ENCODE peak calls at places on chromosomes 4 and X, in nine cellular contexts. M is bronchial epithelial cell; H is lower lobe of right lung; Y is endothelial cell of umbilical vein; E is PC-3; Q is tibial artery; T is CD8-positive, alpha-beta T cell; J is left ventricle myocardium inferior; F is H7. W is an unnamed sample. For H3K27me3, the result is how much of the 10 kb centered on the place peaks cover.

GRCh38 chr4:138406881-138407280 is 164.7 kb upstream of the SLC7A11 start:
- DNase-seq in Y (no peak), F (no peak), Q (no peak), M (peak), T (no peak), J (no peak), H (no peak), E (no peak), W (no peak)

GRCh38 chr4:113738251-113738650 is 23.3 kb downstream of the CAMK2D start:
- DNase-seq in E (peak), Y (no peak), M (no peak), F (no peak), T (no peak), J (no peak), H (no peak), Q (no peak), W (no peak)

GRCh38 chrX:112819813-112820212 is 20.8 kb downstream of the AMOT start:
- DNase-seq in Y (no peak), J (no peak), T (no peak), H (no peak), Q (no peak), E (no peak), M (no peak), F (no peak), W (no peak)

GRCh38 chr4:148053298-148054003 is 321.6 kb downstream of the ARHGAP10 start:
- DNase-seq in Q (no peak), M (no peak), H (no peak), E (peak), T (no peak), F (no peak), Y (no peak), J (peak), W (no peak)

GRCh38 chrX:48957477-48957826 is at the start of gene OTUD5:
- DNase-seq in Y (no peak), F (peak), J (peak), T (peak), H (peak), M (no peak), E (no peak), Q (peak), W (no peak)

GRCh38 chrX:85024562-85024961 is 20.9 kb downstream of the APOOL start:
- DNase-seq in H (no peak), E (no peak), T (no peak), F (no peak), Y (no peak), J (no peak), Q (no peak), M (no peak), W (no peak)

GRCh38 chr4:155614111-155614762 is 52.4 kb upstream of the GUCY1A1 start:
- DNase-seq in M (peak), Q (no peak), J (no peak), F (no peak), Y (no peak), E (no peak), T (no peak), H (no peak), W (no peak)

GRCh38 chr4:158835456-158836369 is 66.9 kb downstream of the FNIP2 start:
- DNase-seq in T (no peak), J (no peak), Y (no peak), H (no peak), E (no peak), M (no peak), F (no peak), Q (no peak), W (no peak)

GRCh38 chr4:79528241-79528706 is 120.2 kb upstream of the GK2 start:
- DNase-seq in T (no peak), M (peak), J (no peak), H (no peak), E (peak), F (no peak), Q (no peak), Y (no peak), W (no peak)

GRCh38 chr4:93495346-93495745 is 333.2 kb upstream of the ATOH1 start:
- DNase-seq in J (no peak), Q (no peak), E (no peak), M (peak), T (no peak), Y (no peak), F (no peak), H (no peak), W (no peak)

GRCh38 chr4:151641167-151641566 is 119.6 kb downstream of the GATB start:
- DNase-seq in F (no peak), Q (no peak), M (peak), J (no peak), Y (no peak), H (no peak), E (peak), T (no peak), W (no peak)

GRCh38 chrX:155065035-155065734 is 5.8 kb downstream of the CMC4 start:
- DNase-seq in H (no peak), F (no peak), T (no peak), Q (no peak), J (no peak), E (peak), M (peak), Y (no peak), W (no peak)

GRCh38 chr4:188032170-188032569 is 36.6 kb downstream of the ZFP42 start:
- DNase-seq in Q (no peak), M (no peak), T (no peak), H (no peak), E (no peak), J (no peak), F (peak), Y (no peak), W (peak)

GRCh38 chr4:40196724-40197281 is at the start of gene RHOH:
- DNase-seq in F (no peak), H (no peak), T (peak), Q (no peak), J (no peak), E (no peak), M (no peak), Y (no peak), W (no peak)

GRCh38 chrX:108396188-108396885 is 41.9 kb downstream of the COL4A6 start:
- DNase-seq in Y (peak), T (no peak), M (peak), F (peak), J (no peak), Q (no peak), H (no peak), E (peak), W (peak)

GRCh38 chrX:42495139-42495538 is 282.8 kb downstream of the PPP1R2C start:
- DNase-seq in M (no peak), H (peak), T (no peak), E (no peak), Q (no peak), Y (no peak), F (no peak), J (no peak), W (no peak)

GRCh38 chr4:52095374-52095773 is 44.3 kb downstream of the SPATA18 start:
- DNase-seq in M (no peak), Y (no peak), T (no peak), F (no peak), J (no peak), H (no peak), E (no peak), Q (no peak), W (no peak)

GRCh38 chr4:24488399-24489164 is 95.8 kb downstream of the DHX15 start:
- DNase-seq in E (peak), F (peak), T (peak), H (peak), Y (peak), Q (peak), J (peak), M (peak), W (no peak)

GRCh38 chr4:87853108-87853507 is 20.3 kb downstream of the MEPE start:
- DNase-seq in M (peak), T (no peak), F (peak), Q (no peak), E (peak), H (no peak), Y (peak), J (no peak), W (peak)

GRCh38 chr4:169582706-169583105 is 29.7 kb downstream of the NEK1 start:
- DNase-seq in F (no peak), E (no peak), H (no peak), Y (no peak), M (no peak), J (no peak), T (no peak), Q (no peak), W (no peak)

GRCh38 chr4:7787681-7788141 is 151.9 kb downstream of the AFAP1 start:
- DNase-seq in J (no peak), H (peak), T (no peak), F (no peak), E (no peak), Q (peak), Y (no peak), M (no peak), W (no peak)

GRCh38 chr4:180798016-180798574 is 1445.1 kb upstream of the TENM3 start:
- DNase-seq in T (no peak), M (no peak), J (no peak), Q (no peak), H (no peak), F (no peak), E (no peak), Y (no peak), W (no peak)

GRCh38 chr4:168945291-168945690 is 64.8 kb downstream of the CBR4 start:
- DNase-seq in F (no peak), E (no peak), Q (no peak), H (no peak), T (no peak), J (no peak), Y (no peak), M (no peak), W (no peak)

GRCh38 chrX:101595739-101596419 is 21.9 kb downstream of the ARMCX6 start:
- DNase-seq in E (peak), H (no peak), F (peak), M (peak), Q (no peak), J (no peak), T (no peak), Y (peak), W (peak)

DNA sequence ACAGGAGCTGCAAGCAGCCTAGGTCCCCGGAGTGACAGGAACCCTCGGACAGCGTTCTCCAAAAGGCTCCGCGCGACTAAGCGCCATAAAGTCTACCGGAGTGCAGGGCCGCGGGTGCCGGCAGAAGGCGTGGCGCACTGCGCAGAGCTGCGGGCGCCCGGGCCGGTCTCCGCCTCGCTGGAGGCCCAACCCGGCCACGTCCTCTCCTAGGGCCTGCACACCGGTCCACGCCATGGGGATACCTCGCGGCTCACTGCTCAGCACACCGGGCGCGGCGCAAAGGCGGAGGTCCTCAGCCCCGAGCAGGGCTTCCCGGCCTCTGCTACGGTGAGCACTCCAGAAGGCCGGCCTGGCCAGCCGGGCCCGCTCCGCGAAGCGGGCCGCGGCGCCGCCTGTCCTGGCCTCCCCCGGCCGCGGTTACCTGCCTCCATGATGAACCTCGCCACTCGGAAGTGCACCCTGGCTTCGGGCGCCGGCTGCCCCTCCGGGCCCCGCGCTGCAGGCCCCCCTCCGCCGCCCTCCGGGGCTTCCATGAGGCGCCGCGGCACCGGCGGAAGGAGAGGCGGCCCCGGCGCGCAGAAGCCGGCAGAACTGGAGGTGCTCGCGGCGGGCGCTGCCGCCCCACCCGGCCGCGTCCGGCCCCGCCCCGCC is at the start of gene CCNQ:
- DNase-seq in M (no peak), E (peak), T (no peak), J (no peak), Y (peak), Q (no peak), F (peak), H (peak), W (no peak)
- H3K27me3 ChIP-seq in M (under half), E (under half), T (under half), J (under half), Y (under half), Q (under half), F (under half), H (under half), W (under half)

GRCh38 chr4:118264096-118264495 is 88.7 kb downstream of the PRSS12 start:
- DNase-seq in F (no peak), T (no peak), M (no peak), Q (no peak), E (no peak), J (no peak), Y (no peak), H (no peak), W (no peak)
- H3K27me3 ChIP-seq in F (under half), T (under half), M (under half), Q (under half), E (under half), J (half or more), Y (under half), H (under half), W (under half)

GRCh38 chr4:183343730-183344129 is 21.5 kb upstream of the CLDN24 start:
- DNase-seq in J (no peak), T (no peak), Q (no peak), Y (no peak), H (no peak), M (no peak), E (no peak), F (no peak), W (no peak)
- H3K27me3 ChIP-seq in J (under half), T (under half), Q (under half), Y (under half), H (under half), M (under half), E (under half), F (under half), W (under half)

DNA sequence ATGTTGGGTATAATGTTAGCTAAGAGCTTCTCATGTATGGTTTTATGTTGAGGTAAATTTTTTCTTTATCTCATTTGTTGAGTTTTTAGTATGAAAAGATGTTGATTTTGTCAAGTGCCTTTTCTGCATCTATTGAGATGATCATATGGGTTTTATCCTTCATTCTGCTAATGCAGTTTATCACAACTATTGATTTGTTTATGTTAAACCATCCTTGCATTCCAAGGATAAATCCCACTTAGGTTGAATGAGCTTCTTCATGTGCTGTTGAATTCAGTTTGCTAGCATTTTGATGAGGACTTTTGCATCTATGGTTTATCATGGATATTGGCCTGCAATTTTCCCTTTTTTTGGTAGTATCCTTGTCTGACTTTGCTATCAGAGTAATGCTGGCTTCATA is 93.3 kb downstream of the SYTL5 start:
- DNase-seq in J (no peak), F (no peak), T (no peak), E (no peak), Q (no peak), H (no peak), M (no peak), Y (no peak), W (no peak)
- H3K27me3 ChIP-seq in J (under half), F (under half), T (under half), E (under half), Q (under half), H (under half), M (under half), Y (under half), W (under half)

GRCh38 chrX:11431833-11432232 is 138.6 kb downstream of the AMELX start:
- DNase-seq in J (no peak), Y (no peak), H (no peak), E (no peak), Q (no peak), M (no peak), T (no peak), F (no peak), W (no peak)

GRCh38 chrX:11430266-11430665 is 137.1 kb downstream of the AMELX start:
- DNase-seq in T (no peak), E (no peak), H (no peak), Y (no peak), F (no peak), J (no peak), Q (no peak), M (peak), W (no peak)

GRCh38 chrX:11427082-11428033 is 134.1 kb downstream of the AMELX start:
- DNase-seq in Y (peak), E (peak), J (peak), M (no peak), Q (peak), T (no peak), H (peak), F (peak), W (no peak)

GRCh38 chrX:11426712-11427081 is 133.5 kb downstream of the AMELX start:
- DNase-seq in H (no peak), Y (no peak), E (no peak), J (no peak), Q (no peak), F (no peak), T (no peak), M (no peak), W (no peak)

DNA sequence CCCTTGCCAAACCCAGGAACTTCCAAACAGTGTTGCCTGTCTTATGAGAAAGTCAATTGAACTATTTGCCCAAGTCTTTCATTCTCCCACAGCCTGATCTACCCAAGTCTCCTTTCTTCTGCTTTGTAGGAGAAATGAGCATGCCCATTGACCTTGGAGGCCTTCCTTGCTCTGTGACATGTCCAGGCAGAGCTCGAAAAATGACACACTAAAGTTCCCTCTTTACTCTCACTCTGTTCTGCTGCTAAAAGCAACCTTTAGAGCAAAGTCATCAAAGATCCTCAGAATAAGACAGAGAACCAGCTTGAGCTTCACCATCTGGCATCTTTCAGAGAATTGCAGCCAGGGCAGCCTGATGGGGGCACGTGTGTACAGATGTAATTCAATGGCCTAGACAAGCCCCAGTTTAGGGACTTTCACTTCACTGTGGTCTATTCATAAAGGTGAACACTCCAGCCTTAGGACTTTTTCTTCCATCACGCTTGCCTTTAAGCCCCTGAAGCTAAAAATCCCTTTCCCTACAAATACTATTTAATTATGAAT is 136.4 kb downstream of the AMELX start:
- DNase-seq in T (no peak), M (peak), F (no peak), J (no peak), H (no peak), Q (no peak), E (no peak), Y (no peak), W (no peak)
- H3K27me3 ChIP-seq in T (under half), M (under half), F (under half), J (under half), H (under half), Q (under half), E (under half), Y (under half), W (under half)

DNA sequence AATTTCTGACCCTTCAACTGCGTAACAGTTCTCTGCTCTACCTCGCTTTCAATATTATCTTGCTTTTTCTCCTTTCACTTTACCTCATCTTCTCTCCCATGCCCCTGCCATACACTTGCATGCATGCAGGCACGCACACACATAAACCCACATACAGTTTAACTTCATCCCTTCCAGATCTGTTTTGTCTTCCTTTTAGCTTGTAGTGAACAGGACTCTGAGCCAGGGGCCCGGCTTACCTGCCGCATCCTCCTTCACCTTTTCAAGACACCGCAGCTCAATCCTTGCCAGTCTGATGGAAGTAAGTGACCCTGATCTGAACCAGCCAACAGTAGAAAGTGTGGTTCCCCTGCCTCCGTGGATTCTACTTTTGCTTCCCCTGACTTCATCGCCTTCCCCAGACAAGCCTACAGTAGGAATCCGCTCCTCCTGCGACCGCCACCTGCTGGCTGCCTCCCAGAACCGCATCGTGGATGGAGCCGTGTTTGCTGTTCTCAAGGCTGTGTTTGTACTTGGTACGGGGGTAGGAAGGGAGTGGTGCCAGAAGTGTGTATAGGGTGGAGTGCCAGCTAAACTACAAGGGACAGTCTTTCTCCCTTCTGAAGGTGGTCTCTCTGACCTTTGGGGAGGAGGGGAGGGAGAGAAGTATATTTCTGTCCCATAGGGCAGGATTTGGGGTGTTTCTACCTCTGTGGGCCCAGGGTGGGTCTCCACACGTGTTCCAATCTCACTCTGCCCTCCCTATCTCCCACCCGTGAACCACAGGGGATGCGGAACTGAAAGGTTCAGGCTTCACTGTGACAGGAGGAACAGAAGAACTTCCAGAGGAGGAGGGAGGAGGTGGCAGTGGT is 10.7 kb downstream of the MED12 start:
- DNase-seq in E (peak), F (peak), J (peak), H (peak), M (peak), Y (peak), T (peak), Q (peak), W (no peak)
- H3K27me3 ChIP-seq in E (under half), F (under half), J (under half), H (under half), M (under half), Y (under half), T (under half), Q (under half), W (under half)

GRCh38 chrX:98412058-98412457 is 1528.3 kb downstream of the RPA4 start:
- DNase-seq in M (no peak), H (no peak), Q (no peak), T (no peak), J (no peak), F (no peak), Y (no peak), E (no peak), W (no peak)

GRCh38 chrX:98405376-98405775 is 1521.7 kb downstream of the RPA4 start:
- DNase-seq in F (no peak), E (peak), H (no peak), T (no peak), Q (no peak), Y (no peak), M (peak), J (no peak), W (no peak)

GRCh38 chrX:98407526-98408049 is 1523.9 kb downstream of the RPA4 start:
- DNase-seq in J (no peak), E (no peak), Q (no peak), Y (no peak), T (no peak), M (no peak), F (no peak), H (no peak), W (no peak)
- H3K27me3 ChIP-seq in J (under half), E (under half), Q (under half), Y (under half), T (under half), M (under half), F (under half), H (under half), W (under half)